ENCODE peak calls at places on chromosomes 12 and 14, in eight cellular contexts. U is nephron progenitor cell, C is WTC11, K is progenitor cell of endocrine pancreas, W is spleen, S is natural killer cell, R is IMR-90, A is fibroblast of villous mesenchyme. I is an unnamed sample.

GRCh38 chr14:52950410-52950897 is 396 bp downstream of the FERMT2 start:
- DNase-seq in A (peak), S (no peak), W (peak), K (peak), C (peak), U (peak), R (peak), I (peak)

GRCh38 chr14:53055003-53055402 is 98.1 kb downstream of the DDHD1 start:
- DNase-seq in W (no peak), K (no peak), A (peak), S (no peak), U (no peak), C (no peak), R (peak), I (no peak)

GRCh38 chr12:89461649-89462612 is 62.7 kb downstream of the GALNT4 start:
- DNase-seq in S (no peak), R (peak), A (peak), C (no peak), K (no peak), U (no peak), W (no peak), I (no peak)

GRCh38 chr14:87002831-87003230 is 990.2 kb downstream of the GALC start:
- DNase-seq in S (no peak), U (no peak), R (peak), W (no peak), C (no peak), A (no peak), K (no peak), I (no peak)

GRCh38 chr12:83823386-83824045 is 1089.1 kb downstream of the SLC6A15 start:
- DNase-seq in S (no peak), A (no peak), U (peak), R (no peak), W (peak), K (peak), C (peak), I (no peak)

GRCh38 chr14:32039401-32039800 is 37.7 kb upstream of the ARHGAP5 start:
- DNase-seq in S (no peak), W (no peak), U (no peak), A (no peak), K (no peak), R (no peak), C (no peak), I (no peak)

GRCh38 chr14:53517276-53517960 is 364.3 kb upstream of the DDHD1 start:
- DNase-seq in R (peak), U (no peak), A (no peak), W (no peak), S (no peak), K (no peak), C (no peak), I (no peak)

GRCh38 chr14:101735453-101735852 is 26.1 kb upstream of the PPP2R5C start:
- DNase-seq in U (no peak), S (no peak), C (no peak), A (no peak), R (no peak), W (no peak), K (no peak), I (no peak)

GRCh38 chr14:91413547-91414474 is 3.8 kb downstream of the CCDC88C start:
- DNase-seq in A (no peak), K (peak), W (peak), R (no peak), C (peak), S (no peak), U (no peak), I (no peak)

GRCh38 chr14:100147691-100148464 is 11.6 kb downstream of the DEGS2 start:
- DNase-seq in A (no peak), U (no peak), W (no peak), R (no peak), C (no peak), K (no peak), S (no peak), I (no peak)

GRCh38 chr12:71503579-71504470 is 64.2 kb downstream of the LGR5 start:
- DNase-seq in K (no peak), W (no peak), C (no peak), U (peak), A (no peak), R (no peak), S (no peak), I (no peak)

GRCh38 chr14:93984987-93985410 is 8.6 kb upstream of the ASB2 start:
- DNase-seq in K (no peak), W (no peak), S (no peak), U (peak), A (peak), R (peak), C (peak), I (no peak)

GRCh38 chr14:74829238-74829637 is 46.7 kb downstream of the PROX2 start:
- DNase-seq in C (no peak), R (no peak), U (no peak), W (no peak), A (no peak), K (no peak), S (no peak), I (no peak)

GRCh38 chr14:30710870-30711269 is 88.8 kb downstream of the SCFD1 start:
- DNase-seq in K (no peak), C (no peak), S (no peak), R (peak), A (peak), W (no peak), U (no peak), I (no peak)

DNA sequence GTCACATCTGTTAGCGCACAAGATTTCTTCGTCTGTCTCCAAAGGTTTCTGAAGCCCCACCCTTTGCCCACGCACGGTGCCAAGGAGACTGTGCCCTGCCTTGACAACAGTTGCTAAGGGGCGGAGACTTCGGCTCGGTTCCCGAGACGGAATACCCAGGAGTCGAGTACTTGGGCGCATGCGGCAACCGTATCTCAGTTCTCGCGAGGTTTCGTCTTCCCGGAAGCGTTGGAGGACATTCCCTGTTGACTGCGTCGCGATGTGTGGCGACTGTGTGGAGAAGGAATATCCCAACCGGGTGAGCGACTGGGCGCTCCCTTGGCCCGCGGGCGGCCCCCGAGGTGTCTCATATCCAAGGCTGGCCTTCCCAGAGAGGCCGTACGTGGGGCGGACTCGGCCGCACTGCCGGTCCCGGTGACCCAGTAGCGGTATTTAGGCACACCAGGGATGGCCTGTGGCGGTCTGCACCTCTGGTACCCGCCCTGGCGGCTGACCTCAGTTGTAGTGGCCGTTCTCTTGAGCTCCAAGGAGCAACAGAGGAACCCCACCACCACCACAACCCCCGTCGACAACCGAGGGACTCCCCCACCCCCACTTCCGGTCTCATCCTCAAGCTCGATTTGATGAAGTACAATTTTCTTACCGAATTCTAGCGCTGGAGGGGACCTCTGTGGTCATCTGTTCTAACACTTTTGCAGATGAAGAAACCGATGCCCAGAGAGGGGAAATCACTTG is at the start of gene CHURC1:
- DNase-seq in A (peak), C (peak), K (peak), S (peak), U (peak), R (peak), W (peak), I (peak)
- TF ChIP-seq CTCF in A (no peak), C (no peak), K (no peak), S (no peak), U (no peak), R (no peak), W (no peak), I (no peak)

GRCh38 chr12:43283206-43283605 is 268.8 kb downstream of the ADAMTS20 start:
- DNase-seq in A (no peak), R (no peak), K (no peak), W (no peak), C (no peak), U (no peak), S (no peak), I (no peak)
- TF ChIP-seq CTCF in A (no peak), R (no peak), K (no peak), W (no peak), C (no peak), U (no peak), S (no peak), I (no peak)

GRCh38 chr14:67425603-67426002 is 13.6 kb upstream of the PLEK2 start:
- DNase-seq in S (no peak), K (no peak), R (no peak), W (no peak), U (no peak), C (no peak), A (no peak), I (no peak)

GRCh38 chr14:67426983-67427601 is 15.1 kb upstream of the PLEK2 start:
- DNase-seq in K (peak), U (peak), R (peak), S (peak), C (peak), W (peak), A (peak), I (peak)

GRCh38 chr14:67429651-67430205 is 17.8 kb upstream of the PLEK2 start:
- DNase-seq in S (no peak), U (no peak), A (peak), R (no peak), W (no peak), K (no peak), C (no peak), I (no peak)

GRCh38 chr14:67426161-67426560 is 14.2 kb upstream of the PLEK2 start:
- DNase-seq in C (no peak), K (no peak), U (no peak), A (no peak), R (no peak), W (no peak), S (no peak), I (no peak)

DNA sequence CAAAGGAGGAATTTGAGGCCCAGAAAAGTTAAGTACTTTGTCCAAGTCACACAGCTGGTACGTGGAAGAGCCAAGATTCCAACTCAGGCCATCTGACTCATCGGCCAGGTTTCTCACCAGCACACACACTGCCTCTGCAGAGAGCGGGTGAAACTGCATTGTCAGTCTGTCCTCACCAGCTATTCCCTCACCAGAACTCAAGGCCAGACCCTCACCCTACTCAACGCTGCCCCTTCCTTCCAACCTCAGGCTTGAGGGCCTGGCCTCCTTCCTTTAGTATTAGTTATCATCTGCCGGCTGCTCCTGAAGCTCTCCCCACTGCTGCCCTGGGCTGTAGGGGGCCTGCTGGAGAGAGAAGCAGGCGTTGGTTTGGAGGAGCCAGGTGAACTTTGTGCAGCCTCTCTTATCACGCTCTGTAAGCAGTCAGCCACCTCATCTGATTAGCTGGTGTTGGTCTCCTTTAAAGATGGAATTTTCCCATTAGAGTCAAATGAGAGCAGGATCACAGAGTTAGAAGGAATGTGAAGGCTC is 16.6 kb upstream of the PLEK2 start:
- DNase-seq in C (no peak), R (peak), W (no peak), K (no peak), S (no peak), U (no peak), A (peak), I (no peak)
- TF ChIP-seq CTCF in C (no peak), R (no peak), W (no peak), K (peak), S (no peak), U (no peak), A (no peak), I (no peak)

GRCh38 chr14:98208943-98209342 is 1063.1 kb downstream of the BCL11B start:
- DNase-seq in W (no peak), A (no peak), U (no peak), S (no peak), K (no peak), R (no peak), C (no peak), I (no peak)
- TF ChIP-seq CTCF in W (no peak), A (no peak), U (no peak), S (no peak), K (no peak), R (no peak), C (no peak), I (peak)

DNA sequence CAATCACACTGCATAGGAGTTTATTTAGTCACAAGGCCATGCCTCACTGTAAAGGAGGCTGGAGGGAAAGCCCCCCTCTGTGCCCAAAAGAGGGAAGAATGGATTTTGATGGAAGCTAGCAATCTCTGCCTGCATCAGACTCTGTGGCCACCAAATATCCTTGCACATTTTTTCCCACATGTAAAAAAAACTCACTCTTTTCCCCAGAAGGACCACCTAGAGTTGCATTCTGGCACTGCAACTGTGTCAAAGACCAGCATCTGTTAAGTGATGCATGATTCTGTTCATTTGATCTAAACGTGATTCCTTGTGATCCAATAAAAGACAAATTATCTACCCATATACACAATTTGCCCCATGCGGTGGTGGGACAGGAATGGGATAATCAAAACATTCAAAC is 8.0 kb downstream of the RHOJ start:
- DNase-seq in R (no peak), K (no peak), A (no peak), W (no peak), C (no peak), S (no peak), U (no peak), I (no peak)
- TF ChIP-seq CTCF in R (peak), K (peak), A (peak), W (no peak), C (no peak), S (no peak), U (peak), I (peak)

DNA sequence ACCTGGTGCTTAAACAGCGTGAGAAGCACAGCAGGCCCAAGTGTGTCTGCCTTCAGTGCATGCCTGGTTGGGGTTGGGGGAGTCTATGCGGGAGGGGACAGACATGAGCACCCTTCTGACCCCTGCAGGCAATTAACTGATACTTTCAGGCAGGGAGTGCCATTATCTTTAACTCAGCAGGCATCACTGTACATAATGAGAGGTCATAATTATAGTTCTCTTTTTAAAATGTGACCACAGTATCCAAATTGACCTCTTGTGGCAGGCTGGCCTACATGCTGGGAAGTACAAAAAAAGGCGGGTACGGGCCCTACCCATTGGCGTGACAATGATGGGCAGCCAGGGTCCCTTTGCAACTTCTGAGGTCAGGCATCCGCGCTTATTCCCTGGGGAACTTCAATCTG is 209.1 kb downstream of the FOXN3 start:
- DNase-seq in U (no peak), W (no peak), R (no peak), K (no peak), C (no peak), S (no peak), A (no peak), I (no peak)
- TF ChIP-seq CTCF in U (no peak), W (no peak), R (no peak), K (no peak), C (no peak), S (no peak), A (no peak), I (no peak)

DNA sequence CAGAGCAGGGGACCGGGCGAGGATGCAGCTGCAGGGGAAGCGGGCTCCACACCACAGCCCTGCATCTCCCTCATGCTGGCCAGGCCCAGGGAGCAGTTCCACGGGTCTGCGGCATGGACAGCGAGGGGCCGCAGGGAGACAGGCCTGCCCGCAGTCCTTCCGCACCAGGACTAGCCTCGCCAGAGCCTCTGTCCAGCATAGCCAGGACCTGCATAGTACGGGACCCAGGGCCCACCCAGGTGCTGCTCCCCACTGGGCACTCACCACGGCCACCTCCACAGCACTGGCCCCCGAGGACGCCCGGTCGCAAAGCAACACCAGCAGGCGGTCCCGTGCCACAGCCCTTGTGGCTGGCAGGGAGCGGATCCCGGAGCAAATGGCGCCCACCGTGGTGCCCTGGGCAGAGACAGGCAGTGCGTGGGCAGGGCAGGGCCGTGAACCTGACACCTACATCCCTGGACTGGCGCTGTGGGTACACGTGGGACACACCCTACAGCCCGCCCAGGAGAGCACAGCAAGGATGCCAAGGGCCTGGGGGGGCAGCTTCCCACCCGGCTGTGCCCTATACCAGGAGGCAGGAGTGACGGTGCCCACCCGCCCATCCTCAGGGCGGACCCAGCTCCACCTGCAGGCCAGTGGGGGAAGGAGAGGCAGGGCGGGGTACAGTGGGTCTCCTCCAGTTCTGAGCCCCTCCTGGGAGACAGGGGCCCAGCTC is 23.8 kb downstream of the JAG2 start:
- DNase-seq in U (no peak), S (no peak), W (peak), R (no peak), K (no peak), C (peak), A (no peak), I (no peak)
- TF ChIP-seq CTCF in U (no peak), S (no peak), W (no peak), R (no peak), K (no peak), C (no peak), A (no peak), I (no peak)

DNA sequence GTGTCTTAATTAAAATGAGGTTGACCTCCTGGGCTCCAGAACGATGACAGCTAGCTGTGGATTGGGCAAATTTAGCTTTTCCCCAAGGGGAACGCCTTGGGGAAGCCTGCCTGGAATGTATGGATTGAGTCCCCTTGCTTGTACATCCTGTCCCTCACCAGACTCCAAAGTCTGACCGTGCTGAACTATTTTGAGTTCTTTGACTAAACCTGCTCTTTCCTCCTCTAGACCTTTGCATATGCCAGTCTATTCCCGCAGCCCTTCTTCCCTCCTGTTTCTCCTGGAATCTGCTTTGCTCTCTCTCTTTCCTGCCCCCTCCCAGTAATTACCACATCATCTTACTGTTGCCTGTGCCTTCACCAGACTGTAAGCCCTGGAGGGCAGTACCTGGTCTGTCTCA is 11.5 kb upstream of the KDM2B start:
- DNase-seq in W (no peak), K (no peak), U (no peak), A (no peak), R (no peak), C (no peak), S (no peak), I (no peak)
- TF ChIP-seq CTCF in W (no peak), K (no peak), U (no peak), A (no peak), R (no peak), C (no peak), S (no peak), I (no peak)

DNA sequence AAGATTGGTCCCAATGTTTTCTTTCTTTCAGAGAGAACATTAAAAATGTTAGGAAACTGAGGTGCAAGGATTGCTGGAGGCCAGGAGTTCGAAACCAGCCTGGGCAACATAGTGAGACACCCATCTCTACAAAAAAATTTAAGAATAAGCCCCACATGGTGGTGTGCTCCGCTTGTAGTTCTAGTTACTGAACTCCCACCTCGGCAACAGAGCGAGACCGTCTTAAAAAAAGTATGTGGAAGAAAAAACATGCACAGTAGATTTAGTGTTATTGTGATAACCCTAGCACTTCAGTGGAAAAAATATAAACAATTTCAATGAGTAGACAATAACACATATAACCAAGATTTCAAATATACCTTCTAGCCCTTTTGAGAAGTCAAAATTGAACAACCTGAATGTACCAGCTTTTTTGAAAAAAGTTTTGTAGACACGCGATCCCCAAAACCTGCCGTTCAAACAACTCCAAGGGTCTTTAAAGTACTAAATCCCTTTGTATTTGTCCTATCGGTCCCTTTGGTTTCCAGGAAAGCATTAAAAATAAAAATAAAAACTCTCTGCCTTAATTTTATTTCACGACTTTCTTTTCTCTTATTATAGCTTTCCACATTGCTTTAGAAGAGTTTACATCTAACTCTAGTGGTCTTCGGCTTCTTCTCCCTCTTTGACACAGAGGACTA is 1.0 kb upstream of the ANO6 start:
- DNase-seq in A (peak), S (no peak), R (peak), W (no peak), C (no peak), K (no peak), U (no peak), I (no peak)
- TF ChIP-seq CTCF in A (no peak), S (no peak), R (no peak), W (no peak), C (no peak), K (no peak), U (no peak), I (no peak)

GRCh38 chr12:21613931-21614330 is 9.3 kb upstream of the GYS2 start:
- DNase-seq in C (no peak), W (no peak), R (no peak), U (no peak), A (peak), K (no peak), S (no peak), I (no peak)
- TF ChIP-seq CTCF in C (no peak), W (no peak), R (no peak), U (no peak), A (peak), K (peak), S (no peak), I (no peak)

I was measured in type B pancreatic cell.